ENCODE peak calls at places on chromosomes 16 and 17, in seven cellular contexts. N is GM23338, J is HCT116, T is MM.1S, G is hepatocyte, F is PC-9, P is GM23248. L is an unnamed sample.

GRCh38 chr16:2692948-2693651 is 10.8 kb downstream of the KCTD5 start:
- DNase-seq in F (no peak), P (no peak), G (no peak), J (no peak), T (no peak), N (peak; percentile 63), L (no peak)

GRCh38 chr17:45371414-45372324 is 54.8 kb upstream of the MAP3K14 start:
- DNase-seq in J (peak; percentile 92), G (peak; percentile 95), F (peak; percentile 96), T (no peak), N (peak; percentile 95), P (peak; percentile 98), L (peak; percentile 83)

GRCh38 chr17:46979023-46979870 is at the start of gene RPRML:
- DNase-seq in F (no peak), N (peak; percentile 64), G (peak; percentile 56), J (no peak), P (peak; percentile 47), T (peak; percentile 18), L (peak; percentile 35)

GRCh38 chr17:41404024-41404651 is 6.7 kb upstream of the KRT31 start:
- DNase-seq in T (no peak), F (peak; percentile 97), P (peak; percentile 97), G (peak; percentile 63), N (no peak), J (peak; percentile 99), L (peak; percentile 92)

GRCh38 chr17:66679631-66680517 is 155.0 kb upstream of the CACNG5 start:
- DNase-seq in G (no peak), P (no peak), J (no peak), N (no peak), T (no peak), F (no peak), L (no peak)

GRCh38 chr16:50602126-50602525 is 53.9 kb downstream of the NKD1 start:
- DNase-seq in F (no peak), N (no peak), T (no peak), G (no peak), J (no peak), P (no peak), L (no peak)

GRCh38 chr16:89612415-89612814 is 1.0 kb upstream of the DPEP1 start:
- DNase-seq in F (no peak), T (no peak), N (no peak), J (no peak), G (no peak), P (no peak), L (no peak)

GRCh38 chr17:21113706-21114105 is 13.1 kb upstream of the DHRS7B start:
- DNase-seq in J (no peak), T (no peak), P (no peak), G (no peak), N (no peak), F (no peak), L (no peak)

GRCh38 chr16:23436992-23437391 is 16.0 kb downstream of the COG7 start:
- DNase-seq in J (no peak), G (no peak), F (no peak), N (no peak), T (no peak), P (no peak), L (no peak)

GRCh38 chr16:23433261-23433920 is 19.6 kb downstream of the COG7 start:
- DNase-seq in T (no peak), G (no peak), N (no peak), P (no peak), J (no peak), F (no peak), L (no peak)

GRCh38 chr16:23432176-23433128 is 20.5 kb downstream of the COG7 start:
- DNase-seq in F (no peak), T (peak; percentile 55), P (no peak), N (no peak), J (no peak), G (no peak), L (no peak)

GRCh38 chr16:23434380-23434779 is 18.6 kb downstream of the COG7 start:
- DNase-seq in P (peak; percentile 62), J (peak; percentile 59), G (peak; percentile 78), T (peak; percentile 77), N (peak; percentile 75), F (peak; percentile 63), L (peak; percentile 71)

GRCh38 chr16:23435500-23435899 is 17.5 kb downstream of the COG7 start:
- DNase-seq in N (peak; percentile 85), J (peak; percentile 49), G (peak; percentile 71), T (peak; percentile 79), F (peak; percentile 55), P (peak; percentile 69), L (peak; percentile 72)
- H3K9me2 ChIP-seq in N (no peaks in the 10 kb centered on the region), J (no peaks in the 10 kb centered on the region), G (no peaks in the 10 kb centered on the region), T (no peaks in the 10 kb centered on the region), F (no peaks in the 10 kb centered on the region), P (no peaks in the 10 kb centered on the region), L (no peaks in the 10 kb centered on the region)

GRCh38 chr17:841313-841712 is 59.2 kb downstream of the MRM3 start:
- DNase-seq in P (no peak), T (no peak), G (no peak), N (no peak), F (no peak), J (no peak), L (no peak)

GRCh38 chr17:834136-834535 is 52.0 kb downstream of the MRM3 start:
- DNase-seq in N (no peak), J (no peak), G (no peak), P (no peak), F (no peak), T (no peak), L (no peak)

GRCh38 chr17:836154-836553 is 54.0 kb downstream of the MRM3 start:
- DNase-seq in G (no peak), J (no peak), T (no peak), P (peak; percentile 78), N (peak; percentile 59), F (no peak), L (no peak)

GRCh38 chr17:835263-835662 is 53.1 kb downstream of the MRM3 start:
- DNase-seq in F (no peak), N (peak; percentile 90), J (no peak), G (peak; percentile 55), T (no peak), P (peak; percentile 98), L (peak; percentile 2)

GRCh38 chr17:838486-838885 is 56.3 kb downstream of the MRM3 start:
- DNase-seq in G (no peak), P (peak; percentile 11), F (no peak), T (no peak), N (no peak), J (no peak), L (no peak)
- TF ChIP-seq EZH2 in G (no peak), P (no peak), F (no peak), T (no peak), N (no peak), J (no peak), L (no peak)

DNA sequence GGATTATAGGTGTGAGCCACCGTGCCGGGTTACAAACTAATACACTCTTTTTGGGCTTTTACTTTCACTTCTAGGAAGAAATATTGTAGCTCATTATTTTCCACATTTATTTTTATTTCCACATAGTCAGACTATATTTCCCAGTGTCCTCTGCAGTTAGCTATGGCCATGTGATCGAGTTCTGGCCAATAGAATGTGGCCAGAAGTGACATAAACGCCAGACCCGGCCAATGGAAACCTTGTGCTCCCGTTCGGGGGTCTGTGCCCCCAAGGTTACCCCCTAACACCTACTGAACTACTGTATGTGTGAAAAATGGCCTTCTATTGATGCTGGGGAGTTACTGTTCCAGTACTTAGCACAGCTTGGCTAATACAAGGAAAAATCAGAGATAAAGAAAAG is 13.2 kb upstream of the RPTOR start:
- DNase-seq in T (no peak), P (no peak), G (no peak), N (no peak), F (no peak), J (no peak), L (no peak)
- H3K9me2 ChIP-seq in T (no peaks in the 10 kb centered on the region), P (no peaks in the 10 kb centered on the region), G (no peaks in the 10 kb centered on the region), N (peaks cover 5% of the 10 kb centered on the region), F (no peaks in the 10 kb centered on the region), J (no peaks in the 10 kb centered on the region), L (no peaks in the 10 kb centered on the region)

GRCh38 chr17:77696720-77697460 is 261.6 kb upstream of the TNRC6C start:
- DNase-seq in G (peak; percentile 22), P (no peak), N (peak; percentile 72), J (no peak), T (no peak), F (no peak), L (no peak)
- TF ChIP-seq EZH2 in G (no peak), P (no peak), N (no peak), J (no peak), T (no peak), F (no peak), L (peak; percentile 46)

GRCh38 chr17:58691701-58692238 is at the start of gene TEX14:
- DNase-seq in P (no peak), N (peak; percentile 31), J (no peak), F (no peak), T (no peak), G (no peak), L (no peak)
- H3K9me2 ChIP-seq in P (no peaks in the 10 kb centered on the region), N (no peaks in the 10 kb centered on the region), J (no peaks in the 10 kb centered on the region), F (no peaks in the 10 kb centered on the region), T (no peaks in the 10 kb centered on the region), G (no peaks in the 10 kb centered on the region), L (no peaks in the 10 kb centered on the region)

DNA sequence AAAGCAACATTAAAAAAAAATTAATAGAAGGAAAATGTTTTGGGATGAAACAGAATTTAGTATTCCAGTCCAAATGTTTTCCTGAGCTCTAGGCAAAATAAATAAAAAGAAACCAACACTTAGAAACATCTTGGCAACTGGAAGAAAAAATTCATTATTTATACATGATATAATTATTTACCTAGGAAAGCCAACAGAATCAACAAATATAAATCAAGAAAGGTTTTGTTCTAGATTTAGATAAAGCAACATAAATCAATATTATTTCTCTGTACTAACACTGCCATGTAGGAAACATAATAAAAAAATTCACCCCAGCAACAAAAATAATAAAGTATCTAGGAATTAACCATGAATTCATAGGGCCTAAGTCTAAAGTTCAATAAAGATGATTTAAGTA is 167.4 kb downstream of the MYO1D start:
- DNase-seq in N (no peak), T (no peak), J (no peak), F (no peak), P (no peak), G (no peak), L (no peak)
- TF ChIP-seq EZH2 in N (no peak), T (no peak), J (no peak), F (no peak), P (no peak), G (no peak), L (no peak)

GRCh38 chr16:24348511-24349290 is 92.6 kb downstream of the CACNG3 start:
- DNase-seq in J (no peak), G (no peak), T (no peak), P (no peak), N (peak; percentile 68), F (no peak), L (no peak)

GRCh38 chr16:24346734-24347133 is 90.6 kb downstream of the CACNG3 start:
- DNase-seq in J (no peak), T (peak; percentile 17), N (peak; percentile 53), F (no peak), G (no peak), P (no peak), L (no peak)

GRCh38 chr16:24347556-24347955 is 91.4 kb downstream of the CACNG3 start:
- DNase-seq in J (no peak), P (no peak), N (no peak), G (no peak), F (no peak), T (no peak), L (no peak)

GRCh38 chr16:24344791-24345190 is 88.7 kb downstream of the CACNG3 start:
- DNase-seq in P (no peak), J (no peak), F (no peak), N (no peak), G (no peak), T (no peak), L (no peak)
- H3K9me2 ChIP-seq in P (no peaks in the 10 kb centered on the region), J (no peaks in the 10 kb centered on the region), F (no peaks in the 10 kb centered on the region), N (peaks cover 2% of the 10 kb centered on the region), G (no peaks in the 10 kb centered on the region), T (no peaks in the 10 kb centered on the region), L (no peaks in the 10 kb centered on the region)

GRCh38 chr17:43983515-43984411 is 20.7 kb upstream of the NAGS start:
- DNase-seq in J (no peak), N (peak; percentile 80), G (peak; percentile 68), F (no peak), T (no peak), P (peak; percentile 42), L (no peak)
- TF ChIP-seq EZH2 in J (no peak), N (no peak), G (peak; percentile 71), F (no peak), T (no peak), P (peak; percentile 0), L (peak; percentile 72)